ENCODE peak calls at places on chromosomes 3 and 15, in ten cellular contexts. X, M, U, Z, A, F, Y, I, N and D are unnamed samples.

GRCh38 chr3:38438421-38438820 is 15.3 kb upstream of the ACVR2B start:
- DNase-seq in X (no peak), M (no peak), U (no peak), Z (no peak), A (no peak), F (no peak), Y (no peak), I (peak; percentile 12), N (no peak), D (no peak)

GRCh38 chr15:40483919-40484318 is 13.1 kb downstream of the CHST14 start:
- DNase-seq in X (no peak), M (no peak), U (no peak), Z (no peak), A (no peak), F (peak; percentile 1), Y (no peak), I (no peak), N (no peak), D (no peak)

GRCh38 chr3:188656196-188656982 is 502.4 kb downstream of the LPP start:
- DNase-seq in X (no peak), M (no peak), U (no peak), Z (no peak), A (no peak), F (no peak), Y (no peak), I (peak; percentile 6), N (no peak), D (no peak)

GRCh38 chr3:177781686-177782161 is 584.4 kb upstream of the TBL1XR1 start:
- DNase-seq in X (no peak), M (no peak), U (no peak), Z (no peak), A (peak; percentile 74), F (peak; percentile 69), Y (no peak), I (peak; percentile 7), N (no peak), D (peak; percentile 74)

GRCh38 chr3:134644731-134645514 is 5.9 kb downstream of the KY start:
- DNase-seq in X (no peak), M (no peak), U (no peak), Z (no peak), A (peak; percentile 84), F (no peak), Y (no peak), I (no peak), N (no peak), D (no peak)

GRCh38 chr3:188468672-188469071 is 314.7 kb downstream of the LPP start:
- DNase-seq in X (no peak), M (no peak), U (no peak), Z (no peak), A (peak; percentile 43), F (peak; percentile 84), Y (no peak), I (no peak), N (no peak), D (peak; percentile 87)

GRCh38 chr15:99207672-99208071 is 41.7 kb downstream of the TTC23 start:
- DNase-seq in X (no peak), M (no peak), U (no peak), Z (no peak), A (no peak), F (no peak), Y (no peak), I (no peak), N (no peak), D (no peak)

GRCh38 chr3:7484636-7485035 is 623.7 kb downstream of the GRM7 start:
- DNase-seq in X (no peak), M (no peak), U (no peak), Z (no peak), A (no peak), F (no peak), Y (no peak), I (no peak), N (no peak), D (no peak)

GRCh38 chr3:150412599-150413069 is 4.5 kb downstream of the TSC22D2 start:
- DNase-seq in X (no peak), M (peak; percentile 32), U (no peak), Z (no peak), A (no peak), F (no peak), Y (no peak), I (no peak), N (no peak), D (no peak)

GRCh38 chr15:90664650-90665287 is 52.4 kb upstream of the BLM start:
- DNase-seq in X (no peak), M (peak; percentile 61), U (peak; percentile 84), Z (no peak), A (peak; percentile 55), F (peak; percentile 75), Y (no peak), I (peak; percentile 44), N (no peak), D (peak; percentile 55)
- H3K27ac ChIP-seq in X (peak overlapping the region; percentile 98), M (peak overlapping the region; percentile 89), U (peak overlapping the region; percentile 81), Z (peak overlapping the region; percentile 83), A (peak overlapping the region; percentile 77), F (peak overlapping the region; percentile 84), Y (peak overlapping the region; percentile 91), I (peak overlapping the region; percentile 81), N (peak overlapping the region; percentile 89), D (peak overlapping the region; percentile 85)

DNA sequence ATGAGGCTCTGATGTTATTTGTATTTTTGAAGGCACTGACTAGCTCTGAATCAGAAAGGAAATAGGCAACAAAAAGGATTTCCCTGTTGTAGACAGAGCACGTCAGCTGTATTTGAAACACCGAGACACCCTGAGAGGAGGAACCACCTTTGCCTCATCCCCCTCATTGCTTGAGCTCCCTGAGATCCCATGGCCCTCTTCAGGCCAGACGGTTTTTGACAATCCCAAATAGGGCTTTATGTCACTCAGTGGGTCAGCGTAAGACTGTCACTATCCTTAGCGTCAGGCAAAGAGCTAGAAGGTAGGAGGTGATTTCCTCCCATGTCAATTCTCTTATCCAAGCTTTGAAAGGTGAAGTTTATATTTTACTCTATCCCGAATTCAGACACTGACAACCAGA is 254.3 kb downstream of the ZNF621 start:
- DNase-seq in X (no peak), M (no peak), U (no peak), Z (peak; percentile 21), A (no peak), F (no peak), Y (no peak), I (no peak), N (no peak), D (no peak)
- TF ChIP-seq CTCF in X (no peak), M (no peak), U (no peak), Z (no peak), A (no peak), F (no peak), Y (no peak), I (no peak), N (no peak), D (no peak)

DNA sequence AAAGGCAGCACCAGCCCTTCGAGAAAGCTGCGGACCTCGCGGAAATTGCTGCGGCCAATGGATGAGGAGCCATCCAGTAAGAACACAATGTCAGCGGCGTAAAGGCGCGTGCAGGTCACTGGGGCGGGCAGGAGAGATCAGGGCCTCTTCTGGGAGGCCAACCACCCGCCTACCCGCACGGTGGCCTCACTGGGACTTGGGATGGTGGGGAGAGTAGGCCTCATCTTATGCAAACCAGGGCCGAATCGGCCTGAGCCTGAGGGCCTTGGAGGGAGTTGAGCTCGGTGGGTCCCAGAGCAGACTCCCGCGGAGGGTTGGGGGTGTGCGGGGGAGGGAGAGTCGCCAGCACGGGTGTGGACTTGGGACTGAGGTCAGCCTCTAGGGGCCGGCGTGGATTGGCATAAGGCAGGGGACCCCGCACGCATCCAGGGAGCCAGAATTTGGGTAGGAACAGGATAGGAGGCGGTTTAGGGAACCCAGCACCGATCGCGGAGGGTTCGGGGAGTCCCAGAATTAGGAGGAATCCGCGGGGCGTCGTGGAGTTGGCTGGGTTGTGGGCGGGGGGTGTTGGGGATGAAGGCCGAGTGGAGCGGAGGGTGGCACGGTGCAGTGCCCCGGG is 589 bp downstream of the COL7A1 start:
- DNase-seq in X (no peak), M (no peak), U (no peak), Z (no peak), A (no peak), F (no peak), Y (peak; percentile 65), I (no peak), N (no peak), D (no peak)
- TF ChIP-seq POLR2A in X (no peak), M (no peak), U (no peak), Z (no peak), A (no peak), F (no peak), Y (no peak), I (no peak), N (no peak), D (no peak)

DNA sequence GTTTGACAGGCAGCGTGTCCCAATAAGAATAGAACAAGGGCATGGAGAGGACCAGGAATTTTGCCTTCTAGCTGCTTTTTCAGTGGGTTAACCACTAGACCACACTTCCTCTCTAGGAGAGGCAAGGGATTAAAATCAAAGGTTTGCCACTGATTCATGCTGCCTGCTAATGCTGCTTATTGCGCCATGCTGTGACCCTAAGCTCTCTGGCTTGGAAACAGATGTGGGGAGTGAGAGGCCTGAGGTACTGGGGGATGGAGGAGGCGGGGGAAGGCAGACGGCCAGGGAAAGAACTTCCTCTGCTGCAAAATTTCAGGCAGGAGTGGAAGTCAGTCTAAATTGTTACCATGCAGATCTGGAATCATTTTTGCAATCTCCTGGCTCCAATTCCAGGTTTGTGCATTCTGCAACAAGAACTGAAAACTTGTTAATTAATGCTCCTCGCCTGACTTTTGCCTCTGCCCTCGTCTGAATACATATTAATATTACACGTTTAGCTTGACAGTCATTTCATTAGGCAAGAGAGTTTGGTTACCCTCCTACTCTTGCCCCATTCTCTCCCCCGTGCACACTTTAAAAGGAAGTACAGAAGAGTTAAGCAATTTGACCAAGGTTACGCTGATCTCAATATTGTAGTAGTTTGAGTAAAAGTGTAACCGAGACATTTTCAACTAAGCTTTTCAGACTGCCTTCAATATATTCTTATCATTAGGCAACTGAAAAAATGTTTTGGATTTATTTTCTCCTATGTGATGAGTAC is 121.7 kb upstream of the SPRED1 start:
- DNase-seq in X (peak; percentile 58), M (no peak), U (no peak), Z (peak; percentile 96), A (peak; percentile 86), F (peak; percentile 76), Y (no peak), I (peak; percentile 49), N (no peak), D (peak; percentile 93)
- H3K27ac ChIP-seq in X (peak overlapping the region; percentile 78), M (no peak overlapping the region), U (no peak overlapping the region), Z (peak overlapping the region; percentile 73), A (peak overlapping the region; percentile 80), F (no peak overlapping the region), Y (peak overlapping the region; percentile 79), I (peak overlapping the region; percentile 55), N (no peak overlapping the region), D (peak overlapping the region; percentile 73)